ENCODE peak calls at places on chromosomes 11 and 22, in four cellular contexts. One of them, this sample, is unnamed.

GRCh38 chr11:97871816-97872215 is 1148.9 kb upstream of the CNTN5 start:
- DNase-seq in NCI-H1436: no peak
- DNase-seq in left cardiac atrium: no peak
- DNase-seq in NCI-H226: no peak
- DNase-seq in this sample: no peak

GRCh38 chr22:31143537-31143936 is 3.2 kb upstream of the PLA2G3 start:
- DNase-seq in left cardiac atrium: no peak
- DNase-seq in NCI-H226: no peak
- DNase-seq in NCI-H1436: no peak
- DNase-seq in this sample: no peak

GRCh38 chr22:38795569-38795968 is 1.6 kb upstream of the DNAL4 start:
- DNase-seq in NCI-H226: no peak
- DNase-seq in left cardiac atrium: no peak
- DNase-seq in NCI-H1436: no peak
- DNase-seq in this sample: no peak

GRCh38 chr11:77278595-77279506 is 22.6 kb downstream of the GDPD4 start:
- DNase-seq in NCI-H1436: no peak
- DNase-seq in left cardiac atrium: no peak
- DNase-seq in NCI-H226: peak
- DNase-seq in this sample: no peak

GRCh38 chr11:11961399-11962028 is 46.9 kb downstream of the DKK3 start:
- DNase-seq in left cardiac atrium: no peak
- DNase-seq in NCI-H1436: no peak
- DNase-seq in NCI-H226: no peak
- DNase-seq in this sample: no peak

GRCh38 chr11:11731311-11732083 is 109.7 kb upstream of the GALNT18 start:
- DNase-seq in left cardiac atrium: peak
- DNase-seq in NCI-H1436: peak
- DNase-seq in NCI-H226: peak
- DNase-seq in this sample: no peak

GRCh38 chr11:103953797-103954495 is 82.5 kb upstream of the DDI1 start:
- DNase-seq in NCI-H1436: no peak
- DNase-seq in left cardiac atrium: no peak
- DNase-seq in NCI-H226: no peak
- DNase-seq in this sample: no peak

GRCh38 chr22:32631507-32632245 is 157.1 kb downstream of the FBXO7 start:
- DNase-seq in left cardiac atrium: no peak
- DNase-seq in NCI-H1436: no peak
- DNase-seq in NCI-H226: no peak
- DNase-seq in this sample: no peak

GRCh38 chr11:19422257-19422656 is 181.5 kb upstream of the E2F8 start:
- DNase-seq in left cardiac atrium: no peak
- DNase-seq in NCI-H1436: no peak
- DNase-seq in NCI-H226: no peak
- DNase-seq in this sample: no peak

This sample was measured in GM13976.